ENCODE peak calls at places on chromosomes 16 and 17, in nine cellular contexts. C is A549, A is fibroblast of lung, D is DND-41, K is H1, I is hepatocyte, S is GM23248, L is IMR-90, B is PC-3. P is an unnamed sample.

GRCh38 chr17:82963104-82963950 is 116.1 kb upstream of the METRNL start:
- DNase-seq in A (peak; percentile 62), C (peak; percentile 28), B (peak; percentile 82), K (peak; percentile 78), S (peak; percentile 93), L (peak; percentile 77), D (no peak), I (peak; percentile 90), P (peak; percentile 75)

GRCh38 chr17:65609749-65610148 is 48.3 kb upstream of the AXIN2 start:
- DNase-seq in A (no peak), S (no peak), D (no peak), L (no peak), K (no peak), I (no peak), C (no peak), B (no peak), P (no peak)

GRCh38 chr16:5490499-5490898 is 392.9 kb upstream of the EEF2KMT start:
- DNase-seq in A (peak; percentile 17), L (no peak), B (peak; percentile 3), C (peak; percentile 48), S (peak; percentile 6), I (peak; percentile 75), K (peak; percentile 85), D (peak; percentile 40), P (no peak)

GRCh38 chr16:85422374-85423185 is 190.5 kb upstream of the GSE1 start:
- DNase-seq in C (peak; percentile 65), K (peak; percentile 64), S (no peak), I (peak; percentile 93), L (no peak), B (no peak), D (peak; percentile 31), A (no peak), P (no peak)

GRCh38 chr16:72924918-72925630 is 122.9 kb downstream of the ZFHX3 start:
- DNase-seq in A (no peak), K (no peak), S (no peak), B (peak; percentile 22), D (no peak), C (no peak), L (no peak), I (peak; percentile 31), P (no peak)

GRCh38 chr16:47924950-47925349 is 230.8 kb downstream of the ABCC12 start:
- DNase-seq in A (no peak), S (no peak), B (no peak), I (no peak), C (no peak), D (no peak), L (no peak), K (no peak), P (no peak)

GRCh38 chr17:62576382-62576781 is 51.1 kb upstream of the MRC2 start:
- DNase-seq in B (no peak), K (no peak), D (no peak), A (no peak), L (no peak), I (no peak), S (no peak), C (no peak), P (no peak)

GRCh38 chr16:46947900-46948547 is 25.4 kb downstream of the DNAJA2 start:
- DNase-seq in C (peak; percentile 55), B (peak; percentile 53), A (peak; percentile 26), I (peak; percentile 50), D (peak; percentile 38), S (peak; percentile 69), L (peak; percentile 49), K (no peak), P (peak; percentile 50)

GRCh38 chr17:34633351-34633750 is 54.0 kb downstream of the TMEM132E start:
- DNase-seq in S (no peak), K (peak; percentile 65), A (no peak), B (no peak), L (no peak), I (peak; percentile 27), C (no peak), D (no peak), P (no peak)

GRCh38 chr16:85690469-85691064 is 1.8 kb upstream of the GINS2 start:
- DNase-seq in I (peak; percentile 46), B (no peak), K (no peak), S (no peak), L (no peak), D (no peak), A (no peak), C (no peak), P (peak; percentile 38)

GRCh38 chr17:31494259-31495048 is 103.0 kb downstream of the RAB11FIP4 start:
- DNase-seq in B (no peak), I (no peak), D (no peak), S (no peak), L (no peak), A (no peak), C (no peak), K (no peak), P (no peak)

GRCh38 chr16:50371936-50372595 is 3.3 kb upstream of the BRD7 start:
- DNase-seq in L (no peak), I (peak; percentile 63), K (no peak), D (no peak), A (no peak), S (peak; percentile 55), C (no peak), B (no peak), P (no peak)

GRCh38 chr16:11320170-11320569 is 25.1 kb upstream of the RMI2 start:
- DNase-seq in A (no peak), L (no peak), C (no peak), I (no peak), S (no peak), D (no peak), K (no peak), B (no peak), P (no peak)
- H3K4me2 ChIP-seq in A (no peak overlapping the region), L (no peak overlapping the region), C (no peak overlapping the region), I (no peak overlapping the region), S (no peak overlapping the region), D (no peak overlapping the region), K (no peak overlapping the region), B (no peak overlapping the region), P (no peak overlapping the region)

GRCh38 chr17:79979201-79979840 is 56.4 kb downstream of the TBC1D16 start:
- DNase-seq in S (no peak), L (no peak), B (no peak), D (no peak), C (no peak), A (no peak), I (no peak), K (no peak), P (no peak)

GRCh38 chr17:79976451-79976850 is 59.2 kb downstream of the TBC1D16 start:
- DNase-seq in L (no peak), B (no peak), A (no peak), D (no peak), S (no peak), C (no peak), I (no peak), K (no peak), P (no peak)

GRCh38 chr17:79978545-79978852 is 57.2 kb downstream of the TBC1D16 start:
- DNase-seq in I (no peak), D (no peak), L (no peak), S (no peak), B (no peak), C (no peak), A (no peak), K (no peak), P (no peak)

GRCh38 chr17:79977161-79977631 is 58.5 kb downstream of the TBC1D16 start:
- DNase-seq in D (no peak), A (no peak), C (no peak), I (no peak), L (no peak), S (no peak), B (no peak), K (no peak), P (no peak)

DNA sequence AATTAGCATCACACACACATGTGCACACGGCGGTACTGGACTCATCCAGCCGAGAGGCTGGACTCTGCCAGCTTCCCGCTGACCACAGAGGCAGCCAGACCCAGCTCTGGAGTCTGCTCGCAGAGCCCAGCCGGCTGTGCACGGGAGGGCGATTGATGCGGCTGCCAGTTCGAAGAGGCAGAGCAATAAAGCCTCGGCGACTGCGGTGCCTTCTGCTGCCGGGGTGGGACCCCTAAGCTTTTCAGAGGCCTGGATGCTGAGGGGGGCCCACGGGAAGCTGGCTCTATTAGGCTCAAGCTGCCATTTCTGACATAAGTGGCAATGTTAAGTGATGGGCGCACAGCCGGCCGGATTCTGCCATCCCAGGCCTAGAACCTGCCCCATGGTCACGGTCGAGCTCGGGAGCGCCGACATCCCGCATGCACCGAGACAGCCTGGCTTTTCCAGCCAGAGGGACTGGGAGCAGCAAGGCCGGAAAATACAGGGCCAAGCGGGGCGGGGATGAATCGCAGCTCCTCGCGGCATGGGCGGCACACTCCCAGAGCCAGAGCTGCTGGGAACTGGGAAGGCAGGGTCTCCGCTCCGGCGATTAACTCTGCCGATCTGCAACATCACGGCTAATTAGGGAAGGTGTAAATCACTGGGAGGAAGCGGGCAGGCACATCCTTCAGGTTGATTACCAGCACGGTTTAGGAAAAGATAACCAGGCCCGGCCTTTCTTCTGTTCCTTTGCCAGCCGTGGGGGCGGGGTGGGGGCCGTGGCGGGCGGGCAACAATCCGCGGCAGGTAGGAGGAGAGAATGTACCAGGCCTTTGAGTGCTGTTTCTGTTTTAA is 57.7 kb downstream of the TBC1D16 start:
- DNase-seq in C (no peak), I (no peak), A (peak; percentile 19), B (no peak), K (no peak), D (no peak), S (no peak), L (no peak), P (no peak)
- H3K4me2 ChIP-seq in C (no peak overlapping the region), I (no peak overlapping the region), A (no peak overlapping the region), B (no peak overlapping the region), K (no peak overlapping the region), D (no peak overlapping the region), S (no peak overlapping the region), L (no peak overlapping the region), P (no peak overlapping the region)

GRCh38 chr16:10039220-10040096 is 142.8 kb downstream of the GRIN2A start:
- DNase-seq in K (peak; percentile 81), A (peak; percentile 37), B (no peak), L (no peak), I (peak; percentile 35), S (no peak), C (peak; percentile 38), D (no peak), P (peak; percentile 16)
- H3K4me2 ChIP-seq in K (peak overlapping the region; percentile 99), A (peak overlapping the region; percentile 40), B (no peak overlapping the region), L (no peak overlapping the region), I (peak overlapping the region; percentile 78), S (no peak overlapping the region), C (peak overlapping the region; percentile 42), D (no peak overlapping the region), P (no peak overlapping the region)

GRCh38 chr16:28040039-28040438 is 23.5 kb downstream of the GSG1L start:
- DNase-seq in I (no peak), K (no peak), L (no peak), C (no peak), B (no peak), A (no peak), D (no peak), S (no peak), P (no peak)

GRCh38 chr16:28038401-28038800 is 25.1 kb downstream of the GSG1L start:
- DNase-seq in B (no peak), A (no peak), I (no peak), L (no peak), K (no peak), C (no peak), D (no peak), S (no peak), P (no peak)

GRCh38 chr16:28039493-28039892 is 24.0 kb downstream of the GSG1L start:
- DNase-seq in L (no peak), B (no peak), D (no peak), K (no peak), S (no peak), I (no peak), C (no peak), A (no peak), P (no peak)

GRCh38 chr16:28033870-28034269 is 29.6 kb downstream of the GSG1L start:
- DNase-seq in B (no peak), S (no peak), L (no peak), K (no peak), I (no peak), C (no peak), D (no peak), A (no peak), P (no peak)

GRCh38 chr16:28035866-28036393 is 27.6 kb downstream of the GSG1L start:
- DNase-seq in B (no peak), I (no peak), L (no peak), A (no peak), K (no peak), S (no peak), D (no peak), C (no peak), P (no peak)
- H3K4me2 ChIP-seq in B (no peak overlapping the region), I (no peak overlapping the region), L (no peak overlapping the region), A (no peak overlapping the region), K (no peak overlapping the region), S (no peak overlapping the region), D (no peak overlapping the region), C (no peak overlapping the region), P (no peak overlapping the region)